ENCODE peak calls at places on chromosomes 1 and 21, in four cellular contexts. U is stimulated activated CD8-positive, alpha-beta memory T cell treated with anti-CD3 and anti-CD28 coated beads, Interleukin-15, amount 100 ng/mL, for 24 hours; E is kidney glomerular epithelial cell; M is breast epithelium. B is an unnamed sample.

GRCh38 chr1:110390096-110390495 is 730 bp downstream of the SLC16A4 start:
- DNase-seq in E (no peak), U (no peak), M (no peak), B (peak)

GRCh38 chr1:158019177-158019868 is 25.9 kb downstream of the KIRREL1 start:
- DNase-seq in U (no peak), M (no peak), E (peak), B (peak)

GRCh38 chr1:26862781-26863676 is at the start of gene SFN:
- DNase-seq in U (no peak), E (peak), M (peak), B (no peak)

GRCh38 chr1:117605164-117605810 is 561 bp upstream of the TENT5C start:
- DNase-seq in E (no peak), U (no peak), M (no peak), B (peak)

GRCh38 chr1:162388083-162388594 is 6.6 kb downstream of the C1orf226 start:
- DNase-seq in E (no peak), U (no peak), M (no peak), B (no peak)

GRCh38 chr1:11301593-11301992 is 28.6 kb downstream of the UBIAD1 start:
- DNase-seq in U (no peak), M (no peak), E (no peak), B (no peak)

GRCh38 chr1:27575861-27576331 is 28.0 kb downstream of the AHDC1 start:
- DNase-seq in U (no peak), M (no peak), E (no peak), B (no peak)

GRCh38 chr1:80054129-80054528 is 1047.6 kb upstream of the ADGRL4 start:
- DNase-seq in U (no peak), M (no peak), E (peak), B (no peak)

GRCh38 chr21:31484219-31484618 is 140.2 kb upstream of the TIAM1 start:
- DNase-seq in U (no peak), E (no peak), M (no peak), B (no peak)

GRCh38 chr1:232302376-232303049 is 327.4 kb downstream of the SIPA1L2 start:
- DNase-seq in M (no peak), U (no peak), E (no peak), B (no peak)

GRCh38 chr1:27630859-27631491 is 4.0 kb downstream of the FGR start:
- DNase-seq in M (no peak), E (no peak), U (no peak), B (peak)

GRCh38 chr1:1304331-1305299 is 3.1 kb downstream of the ACAP3 start:
- DNase-seq in M (peak), E (peak), U (no peak), B (peak)

GRCh38 chr21:25573409-25574206 is 33.7 kb downstream of the MRPL39 start:
- DNase-seq in U (no peak), M (no peak), E (peak), B (no peak)

GRCh38 chr1:35454175-35454574 is 103.0 kb downstream of the KIAA0319L start:
- DNase-seq in M (no peak), U (no peak), E (no peak), B (no peak)

GRCh38 chr21:44547656-44548331 is 3.5 kb downstream of the KRTAP10-2 start:
- DNase-seq in E (no peak), U (no peak), M (no peak), B (no peak)

GRCh38 chr1:207007352-207008033 is 25.1 kb downstream of the C1orf116 start:
- DNase-seq in E (peak), M (no peak), U (no peak), B (peak)

GRCh38 chr1:204545202-204545601 is 29.0 kb downstream of the MDM4 start:
- DNase-seq in M (no peak), E (no peak), U (no peak), B (no peak)

GRCh38 chr1:165481820-165482532 is 37.0 kb upstream of the RXRG start:
- DNase-seq in U (no peak), E (peak), M (no peak), B (peak)

GRCh38 chr1:116372186-116372585 is 858 bp upstream of the ATP1A1 start:
- DNase-seq in U (no peak), M (no peak), E (no peak), B (no peak)

GRCh38 chr1:115134850-115135484 is 45.7 kb upstream of the TSPAN2 start:
- DNase-seq in E (peak), U (no peak), M (no peak), B (no peak)

GRCh38 chr1:71270394-71270793 is 189.6 kb upstream of the ZRANB2 start:
- DNase-seq in E (no peak), U (no peak), M (no peak), B (no peak)

GRCh38 chr1:1968767-1969504 is 34.6 kb downstream of the CFAP74 start:
- DNase-seq in E (no peak), M (no peak), U (no peak), B (no peak)

GRCh38 chr21:31618696-31619430 is 40.6 kb upstream of the SOD1 start:
- DNase-seq in M (no peak), E (no peak), U (no peak), B (no peak)

GRCh38 chr1:166485620-166486019 is 318.8 kb upstream of the FAM78B start:
- DNase-seq in U (no peak), M (no peak), E (peak), B (no peak)

GRCh38 chr1:10380594-10381275 is 18.1 kb upstream of the PGD start:
- DNase-seq in E (peak), U (no peak), M (no peak), B (no peak)

GRCh38 chr1:198486903-198487302 is 53.6 kb downstream of the ATP6V1G3 start:
- DNase-seq in E (no peak), M (no peak), U (no peak), B (no peak)

GRCh38 chr1:179253286-179253972 is 24.0 kb upstream of the ABL2 start:
- DNase-seq in M (no peak), U (no peak), E (no peak), B (no peak)

GRCh38 chr1:36137776-36138175 is 11.5 kb downstream of the TRAPPC3 start:
- DNase-seq in M (no peak), E (no peak), U (no peak), B (no peak)

B was measured in tibial nerve.